ENCODE peak calls at places on chromosomes 6 and 20, in four cellular contexts. G is H1, L is H9, H is trophoblast cell. J is an unnamed sample.

GRCh38 chr6:27106382-27106781 is 141.1 kb upstream of the PRSS16 start:
- DNase-seq in G (no peak), L (no peak), H (no peak), J (no peak)

GRCh38 chr6:43285415-43285814 is 12.6 kb upstream of the SLC22A7 start:
- DNase-seq in G (no peak), L (no peak), H (no peak), J (no peak)

GRCh38 chr6:96286503-96286902 is 235.1 kb upstream of the UFL1 start:
- DNase-seq in G (no peak), L (no peak), H (no peak), J (no peak)

GRCh38 chr6:35292494-35292893 is 5.1 kb upstream of the DEF6 start:
- DNase-seq in G (no peak), L (no peak), H (no peak), J (no peak)

GRCh38 chr6:20353134-20353533 is 48.5 kb upstream of the E2F3 start:
- DNase-seq in G (no peak), L (no peak), H (no peak), J (no peak)

GRCh38 chr6:7684843-7685242 is 41.1 kb upstream of the BMP6 start:
- DNase-seq in G (peak), L (peak), H (no peak), J (peak)

GRCh38 chr6:3222506-3223038 is 4.9 kb downstream of the TUBB2B start:
- DNase-seq in G (no peak), L (no peak), H (no peak), J (no peak)

GRCh38 chr20:9955646-9956045 is 79.1 kb upstream of the ANKEF1 start:
- DNase-seq in G (no peak), L (no peak), H (no peak), J (no peak)

GRCh38 chr20:16758459-16759160 is 10.5 kb downstream of the OTOR start:
- DNase-seq in G (no peak), L (no peak), H (no peak), J (no peak)

GRCh38 chr6:11810854-11811643 is 32.4 kb upstream of the ADTRP start:
- DNase-seq in G (no peak), L (no peak), H (no peak), J (no peak)

GRCh38 chr6:67594366-67594765 is 1040.7 kb upstream of the ADGRB3 start:
- DNase-seq in G (no peak), L (no peak), H (no peak), J (no peak)

GRCh38 chr20:6704132-6704861 is 63.2 kb upstream of the BMP2 start:
- DNase-seq in G (no peak), L (no peak), H (no peak), J (no peak)

GRCh38 chr6:149032599-149033405 is 284.7 kb upstream of the TAB2 start:
- DNase-seq in G (no peak), L (no peak), H (no peak), J (no peak)

GRCh38 chr20:63054103-63054474 is 47.3 kb upstream of the BHLHE23 start:
- DNase-seq in G (peak), L (no peak), H (no peak), J (no peak)

GRCh38 chr20:24535956-24536730 is 66.7 kb downstream of the SYNDIG1 start:
- DNase-seq in G (no peak), L (no peak), H (no peak), J (no peak)

GRCh38 chr6:81772741-81773140 is 20.3 kb upstream of the TENT5A start:
- DNase-seq in G (no peak), L (no peak), H (peak), J (no peak)

GRCh38 chr20:8608470-8608869 is 460.4 kb upstream of the PLCB4 start:
- DNase-seq in G (no peak), L (no peak), H (no peak), J (no peak)

GRCh38 chr6:89310929-89311328 is 4.2 kb downstream of the GABRR2 start:
- DNase-seq in G (no peak), L (no peak), H (peak), J (no peak)

GRCh38 chr6:35044771-35045275 is 96.3 kb downstream of the TCP11 start:
- DNase-seq in G (no peak), L (no peak), H (no peak), J (no peak)

GRCh38 chr20:50313223-50313820 is 122.7 kb downstream of the CEBPB start:
- DNase-seq in G (no peak), L (no peak), H (no peak), J (no peak)

DNA sequence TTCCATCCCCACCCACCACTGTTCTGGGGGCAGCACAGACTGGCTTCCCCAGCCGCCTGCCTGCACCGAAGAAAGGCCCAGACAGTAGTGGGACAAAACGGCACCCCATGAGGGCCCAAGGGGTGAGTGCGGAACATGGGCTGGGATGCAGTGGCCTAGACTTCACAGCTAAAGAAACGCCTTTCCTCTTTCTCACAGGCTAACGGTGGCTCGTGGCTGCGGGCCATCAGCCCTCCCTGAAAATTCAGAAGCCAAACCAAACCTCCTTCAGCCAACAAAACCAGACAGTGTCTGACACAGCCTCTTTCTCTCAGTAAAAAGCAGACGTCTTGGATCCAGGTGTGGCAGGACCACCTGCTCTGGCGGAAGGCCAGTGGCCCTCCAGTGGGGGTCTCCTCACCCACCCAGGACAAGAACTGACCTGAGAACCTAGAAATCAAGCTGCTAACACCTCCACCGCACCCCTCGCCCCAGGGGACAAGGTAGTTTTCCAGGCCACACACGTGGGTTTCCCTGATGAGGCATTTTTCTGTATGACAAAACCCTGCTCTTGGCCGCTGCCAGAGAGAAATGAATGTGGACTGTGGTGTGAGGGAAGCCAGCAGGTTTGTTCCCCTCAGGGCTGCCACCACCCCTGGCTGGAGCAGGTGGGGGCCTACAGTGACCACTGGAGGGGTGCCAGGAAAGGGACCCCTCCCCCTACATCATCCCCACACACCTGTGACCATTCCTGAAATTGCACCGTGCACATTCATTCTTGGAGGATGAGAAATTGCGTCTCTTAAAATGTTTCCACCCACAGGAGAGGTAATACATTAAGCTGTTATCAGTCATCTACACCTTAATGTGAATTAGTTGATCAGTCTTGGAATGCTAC is 76.9 kb upstream of the PIM1 start:
- DNase-seq in G (no peak), L (no peak), H (peak), J (no peak)
- H3K9ac ChIP-seq in G (no peak), L (no peak), H (no peak), J (no peak)

GRCh38 chr6:119368917-119369316 is 19.4 kb upstream of the MAN1A1 start:
- DNase-seq in G (no peak), L (no peak), H (no peak), J (no peak)

DNA sequence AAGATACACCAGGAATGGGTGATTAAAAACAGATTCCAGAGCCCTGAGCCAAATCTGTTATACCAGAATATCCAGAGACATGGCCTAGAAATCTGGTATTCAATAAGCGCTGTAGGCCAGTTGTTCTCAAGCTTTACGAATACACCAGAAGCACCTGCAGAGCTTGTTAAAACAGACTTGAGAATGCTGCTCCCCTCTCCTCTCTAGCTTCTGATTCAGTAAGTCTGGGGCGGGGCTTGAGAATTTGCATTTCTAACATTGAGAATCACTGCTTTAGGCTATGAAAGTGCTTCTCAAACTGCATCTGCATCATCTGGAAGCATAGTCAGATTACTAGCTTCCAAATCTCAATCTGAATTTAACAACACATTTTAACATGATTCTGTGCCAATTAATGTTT is 20.5 kb upstream of the MAN1A1 start:
- DNase-seq in G (no peak), L (no peak), H (no peak), J (no peak)
- H2BK12ac ChIP-seq in G (no peak), L (no peak), H (no peak), J (no peak)

GRCh38 chr6:38283734-38284362 is 355.9 kb downstream of the BTBD9 start:
- DNase-seq in G (no peak), L (no peak), H (no peak), J (no peak)

GRCh38 chr6:38290133-38290801 is 349.5 kb downstream of the BTBD9 start:
- DNase-seq in G (no peak), L (no peak), H (no peak), J (no peak)

GRCh38 chr6:38282911-38283310 is 356.8 kb downstream of the BTBD9 start:
- DNase-seq in G (no peak), L (no peak), H (no peak), J (no peak)

GRCh38 chr6:38284772-38285406 is 354.8 kb downstream of the BTBD9 start:
- DNase-seq in G (no peak), L (no peak), H (no peak), J (no peak)

GRCh38 chr6:38287487-38287886 is 352.2 kb downstream of the BTBD9 start:
- DNase-seq in G (no peak), L (no peak), H (no peak), J (no peak)
- H3K9ac ChIP-seq in G (no peak), L (no peak), H (no peak), J (no peak)

GRCh38 chr6:113596907-113597583 is 260.1 kb upstream of the MARCKS start:
- DNase-seq in G (no peak), L (no peak), H (no peak), J (no peak)
- H2BK12ac ChIP-seq in G (no peak), L (no peak), H (no peak), J (no peak)

GRCh38 chr6:14348389-14348788 is 230.8 kb downstream of the CD83 start:
- DNase-seq in G (no peak), L (no peak), H (no peak), J (no peak)

GRCh38 chr6:14349507-14349906 is 231.9 kb downstream of the CD83 start:
- DNase-seq in G (no peak), L (no peak), H (no peak), J (no peak)

GRCh38 chr6:14353263-14353662 is 235.7 kb downstream of the CD83 start:
- DNase-seq in G (no peak), L (no peak), H (no peak), J (no peak)

GRCh38 chr6:14354919-14355572 is 237.5 kb downstream of the CD83 start:
- DNase-seq in G (no peak), L (no peak), H (no peak), J (no peak)

DNA sequence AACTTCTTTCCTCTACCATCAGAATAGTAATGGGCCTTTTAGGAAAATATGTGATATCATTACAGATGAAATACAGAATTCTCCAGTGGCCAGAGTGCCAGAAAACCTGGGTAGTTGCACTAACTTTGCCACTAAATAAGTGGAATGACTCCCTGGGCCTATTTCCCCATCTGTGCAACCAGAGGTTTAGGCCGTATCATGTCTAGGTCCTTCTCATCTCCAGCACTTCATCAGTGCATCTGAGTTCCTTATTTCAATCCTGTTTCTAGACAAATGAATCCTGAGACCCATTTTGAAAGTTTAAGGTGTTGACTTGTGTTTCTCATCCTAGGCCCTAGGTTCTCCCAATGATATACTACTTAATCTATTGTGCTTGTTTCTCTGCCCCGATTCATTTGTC is 236.2 kb downstream of the CD83 start:
- DNase-seq in G (no peak), L (no peak), H (no peak), J (no peak)
- H3K9ac ChIP-seq in G (no peak), L (no peak), H (no peak), J (no peak)

GRCh38 chr20:38106461-38106860 is 58.6 kb downstream of the TGM2 start:
- DNase-seq in G (peak), L (no peak), H (no peak), J (no peak)
- H2BK12ac ChIP-seq in G (no peak), L (no peak), H (peak), J (no peak)

J was measured in neuronal stem cell.